ENCODE peak calls at places on chromosome X, in four cellular contexts. E is T-helper 2 cell, O is NCI-H510A, H is AG10803. T is an unnamed sample.

GRCh38 chrX:155880586-155881157 is 473 bp upstream of the VAMP7 start:
- DNase-seq in E (no peak), H (no peak), O (no peak), T (no peak)

GRCh38 chrX:95071621-95072020 is 1397.6 kb downstream of the FAM133A start:
- DNase-seq in H (no peak), E (no peak), O (no peak), T (no peak)

GRCh38 chrX:122504026-122504425 is 680.1 kb upstream of the GRIA3 start:
- DNase-seq in H (peak; percentile 56), O (no peak), E (no peak), T (no peak)

GRCh38 chrX:40058719-40059118 is 39.0 kb downstream of the BCOR start:
- DNase-seq in E (no peak), O (peak; percentile 93), H (no peak), T (no peak)

GRCh38 chrX:37348237-37349130 is 680 bp upstream of the PRRG1 start:
- DNase-seq in O (no peak), E (no peak), H (peak; percentile 37), T (no peak)

GRCh38 chrX:24100713-24101112 is 46.0 kb downstream of the EIF2S3 start:
- DNase-seq in E (no peak), H (no peak), O (no peak), T (no peak)

GRCh38 chrX:51902651-51903050 is 9.2 kb downstream of the MAGED1 start:
- DNase-seq in E (no peak), O (no peak), H (no peak), T (no peak)

GRCh38 chrX:45775462-45775861 is 574.8 kb upstream of the DIPK2B start:
- DNase-seq in E (no peak), H (peak; percentile 84), O (no peak), T (no peak)

GRCh38 chrX:100931218-100931924 is 2.7 kb upstream of the XKRX start:
- DNase-seq in H (no peak), E (no peak), O (no peak), T (no peak)

GRCh38 chrX:149825424-149825823 is 43.7 kb downstream of the MAGEA9 start:
- DNase-seq in O (no peak), E (peak; percentile 3), H (no peak), T (no peak)

GRCh38 chrX:135982860-135983259 is 2.4 kb upstream of the SLC9A6 start:
- DNase-seq in E (no peak), O (no peak), H (no peak), T (no peak)

GRCh38 chrX:13647709-13648212 is 5.2 kb upstream of the TCEANC start:
- DNase-seq in E (peak; percentile 47), O (peak; percentile 65), H (no peak), T (no peak)

GRCh38 chrX:47644557-47645091 is 5.7 kb downstream of the ELK1 start:
- DNase-seq in H (peak; percentile 31), E (no peak), O (no peak), T (no peak)

GRCh38 chrX:74835566-74835965 is 89.7 kb downstream of the NEXMIF start:
- DNase-seq in O (no peak), H (no peak), E (no peak), T (no peak)

GRCh38 chrX:12210196-12210815 is 72.0 kb downstream of the FRMPD4 start:
- DNase-seq in H (peak; percentile 70), E (no peak), O (no peak), T (no peak)

GRCh38 chrX:122641136-122641535 is 542.9 kb upstream of the GRIA3 start:
- DNase-seq in O (no peak), E (no peak), H (no peak), T (no peak)

GRCh38 chrX:71103110-71103983 is 3.2 kb downstream of the CXorf65 start:
- DNase-seq in E (peak; percentile 16), O (no peak), H (no peak), T (no peak)

GRCh38 chrX:1165535-1166196 is 46.8 kb downstream of the CRLF2 start:
- DNase-seq in O (no peak), E (no peak), H (peak; percentile 0), T (no peak)

GRCh38 chrX:27878862-27879261 is 71.1 kb downstream of the MAGEB10 start:
- DNase-seq in O (no peak), H (no peak), E (no peak), T (no peak)

GRCh38 chrX:3659761-3660160 is 53.7 kb downstream of the PRKX start:
- DNase-seq in E (no peak), H (peak; percentile 18), O (no peak), T (no peak)

GRCh38 chrX:63330681-63331080 is 20.5 kb downstream of the SPIN4 start:
- DNase-seq in O (no peak), E (no peak), H (no peak), T (no peak)

GRCh38 chrX:24646745-24647182 is 383 bp downstream of the PCYT1B start:
- DNase-seq in O (no peak), E (no peak), H (no peak), T (no peak)

GRCh38 chrX:10619311-10620015 is 922 bp downstream of the MID1 start:
- DNase-seq in E (no peak), H (no peak), O (no peak), T (no peak)

GRCh38 chrX:1388651-1389050 is 3.3 kb downstream of the SLC25A6 start:
- DNase-seq in E (no peak), H (no peak), O (no peak), T (no peak)